ENCODE peak calls at places on chromosomes 11 and 22, in nine cellular contexts. X, Z, N, Q, I, B, G, V and U are unnamed samples.

GRCh38 chr11:88367310-88367709 is 29.8 kb upstream of the CTSC start:
- DNase-seq in N (no peak), I (no peak), G (no peak), Z (no peak), X (no peak), Q (no peak), B (no peak), V (no peak), U (no peak)

GRCh38 chr11:69651834-69652620 is 11.1 kb downstream of the CCND1 start:
- DNase-seq in B (no peak), Q (no peak), G (no peak), X (no peak), Z (no peak), V (no peak), I (no peak), N (no peak), U (no peak)

GRCh38 chr11:2420502-2421225 is 20.1 kb downstream of the TSSC4 start:
- DNase-seq in N (peak), I (peak), B (peak), X (peak), Q (peak), V (peak), Z (peak), G (peak), U (peak)

GRCh38 chr22:20524004-20524481 is 16.6 kb downstream of the MED15 start:
- DNase-seq in Z (no peak), B (no peak), V (no peak), N (no peak), Q (peak), G (no peak), I (no peak), X (no peak), U (no peak)

GRCh38 chr11:3136542-3137455 is 28.3 kb downstream of the OSBPL5 start:
- DNase-seq in G (no peak), V (no peak), N (no peak), I (no peak), B (no peak), Q (no peak), Z (no peak), X (no peak), U (no peak)

GRCh38 chr22:21457023-21457787 is 10.0 kb upstream of the TMEM191C start:
- DNase-seq in N (no peak), G (no peak), B (no peak), I (no peak), V (no peak), Z (no peak), Q (peak), X (no peak), U (peak)

GRCh38 chr22:24683671-24684070 is 80.7 kb downstream of the GGT1 start:
- DNase-seq in V (no peak), Q (peak), N (no peak), B (no peak), X (no peak), Z (no peak), I (no peak), G (peak), U (no peak)

GRCh38 chr11:1739576-1739975 is 10.8 kb downstream of the IFITM10 start:
- DNase-seq in G (no peak), Z (no peak), B (no peak), X (no peak), V (no peak), I (no peak), Q (no peak), N (no peak), U (no peak)

GRCh38 chr22:27880778-27881394 is 38.2 kb downstream of the PITPNB start:
- DNase-seq in B (no peak), Z (peak), V (no peak), N (no peak), Q (peak), X (peak), I (peak), G (peak), U (peak)

GRCh38 chr11:94563176-94563847 is 3.9 kb upstream of the PIWIL4 start:
- DNase-seq in X (no peak), I (peak), Q (peak), N (no peak), V (no peak), G (peak), B (no peak), Z (peak), U (peak)

GRCh38 chr11:119693253-119693815 is 35.7 kb downstream of the NECTIN1 start:
- DNase-seq in I (no peak), Z (no peak), Q (no peak), N (no peak), V (no peak), B (no peak), G (no peak), X (no peak), U (no peak)

GRCh38 chr11:65793625-65794400 is 7.0 kb downstream of the OVOL1 start:
- DNase-seq in G (no peak), N (no peak), Z (no peak), V (no peak), I (no peak), B (no peak), Q (no peak), X (no peak), U (no peak)

GRCh38 chr11:85595285-85595884 is 31.8 kb downstream of the DLG2 start:
- DNase-seq in N (no peak), X (no peak), Z (peak), V (no peak), G (peak), Q (peak), I (peak), B (no peak), U (peak)

GRCh38 chr11:113372317-113372716 is 15.3 kb upstream of the ANKK1 start:
- DNase-seq in Z (no peak), V (no peak), I (no peak), N (no peak), B (no peak), G (no peak), X (no peak), Q (peak), U (no peak)

GRCh38 chr11:18332302-18332701 is 9.9 kb downstream of the GTF2H1 start:
- DNase-seq in G (no peak), N (no peak), X (no peak), V (no peak), I (no peak), Z (no peak), B (no peak), Q (no peak), U (no peak)

GRCh38 chr11:79466411-79466810 is 25.6 kb upstream of the TENM4 start:
- DNase-seq in V (no peak), G (peak), B (no peak), N (no peak), X (no peak), Q (peak), I (no peak), Z (peak), U (peak)

GRCh38 chr11:133064152-133064877 is 468.0 kb downstream of the OPCML start:
- DNase-seq in Z (peak), X (peak), N (peak), G (peak), V (no peak), Q (peak), I (peak), B (peak), U (peak)

GRCh38 chr11:128607819-128608218 is 20.5 kb upstream of the ETS1 start:
- DNase-seq in G (no peak), Q (no peak), B (no peak), Z (no peak), V (no peak), X (no peak), I (peak), N (no peak), U (no peak)

GRCh38 chr22:40605676-40606250 is 30.8 kb downstream of the MRTFA start:
- DNase-seq in N (no peak), G (peak), Z (peak), X (no peak), V (no peak), I (no peak), Q (peak), B (no peak), U (no peak)

GRCh38 chr11:6151117-6151516 is 19.0 kb downstream of the OR52B2 start:
- DNase-seq in B (no peak), V (no peak), N (no peak), Q (no peak), Z (no peak), I (no peak), G (no peak), X (no peak), U (no peak)

GRCh38 chr22:44402196-44403111 is 89.7 kb upstream of the SHISAL1 start:
- DNase-seq in V (no peak), X (no peak), Q (no peak), I (no peak), N (no peak), B (no peak), Z (no peak), G (no peak), U (no peak)

GRCh38 chr11:4626207-4627105 is 10.8 kb upstream of the OR51D1 start:
- DNase-seq in G (peak), B (peak), Z (peak), X (peak), I (peak), N (no peak), Q (peak), V (no peak), U (peak)

GRCh38 chr22:38455530-38456271 is 702 bp upstream of the KCNJ4 start:
- DNase-seq in N (no peak), X (peak), I (peak), Z (no peak), Q (peak), G (peak), V (no peak), B (peak), U (no peak)

GRCh38 chr11:125071408-125071807 is 8.3 kb downstream of the SLC37A2 start:
- DNase-seq in N (no peak), I (no peak), V (no peak), X (no peak), G (no peak), Z (no peak), Q (no peak), B (no peak), U (peak)

GRCh38 chr22:37880668-37881440 is 25.2 kb upstream of the MICALL1 start:
- DNase-seq in I (no peak), Q (peak), X (no peak), N (no peak), V (no peak), G (peak), Z (peak), B (no peak), U (peak)

GRCh38 chr11:34721646-34722045 is 100.8 kb downstream of the EHF start:
- DNase-seq in Q (peak), V (no peak), I (no peak), N (no peak), X (no peak), G (peak), Z (no peak), B (no peak), U (no peak)